ENCODE peak calls at places on chromosomes 3 and 15, in five cellular contexts. Z is osteocyte, M is non-pigmented ciliary epithelial cell, J is GM13977, R is HuH-7. C is an unnamed sample.

GRCh38 chr3:67462185-67462584 is 192.2 kb downstream of the SUCLG2 start:
- DNase-seq in Z (no peak), M (no peak), J (no peak), R (no peak), C (no peak)

GRCh38 chr3:15629860-15630597 is 28.5 kb downstream of the BTD start:
- DNase-seq in Z (no peak), M (no peak), J (peak; percentile 79), R (peak; percentile 78), C (peak; percentile 80)

GRCh38 chr3:140270329-140270728 is 335.3 kb downstream of the CLSTN2 start:
- DNase-seq in Z (peak; percentile 49), M (no peak), J (no peak), R (no peak), C (no peak)

GRCh38 chr3:150412599-150413069 is 4.5 kb downstream of the TSC22D2 start:
- DNase-seq in Z (no peak), M (no peak), J (peak; percentile 29), R (peak; percentile 20), C (peak; percentile 73)

GRCh38 chr3:194136519-194137313 is 768 bp downstream of the HES1 start:
- DNase-seq in Z (no peak), M (no peak), J (no peak), R (no peak), C (peak; percentile 63)

GRCh38 chr3:156726456-156726855 is 52.1 kb downstream of the TIPARP start:
- DNase-seq in Z (no peak), M (no peak), J (no peak), R (no peak), C (no peak)

GRCh38 chr3:30644615-30645014 is 38.2 kb downstream of the TGFBR2 start:
- DNase-seq in Z (no peak), M (no peak), J (no peak), R (no peak), C (peak; percentile 34)

GRCh38 chr3:147919496-147919895 is 510.3 kb downstream of the ZIC1 start:
- DNase-seq in Z (no peak), M (no peak), J (no peak), R (no peak), C (no peak)

GRCh38 chr15:58065445-58066041 is at the start of gene ALDH1A2:
- DNase-seq in Z (no peak), M (no peak), J (no peak), R (no peak), C (no peak)

GRCh38 chr3:136195258-136196063 is 674 bp downstream of the MSL2 start:
- DNase-seq in Z (peak; percentile 88), M (no peak), J (peak; percentile 86), R (no peak), C (peak; percentile 83)

GRCh38 chr3:61571516-61572336 is 10.4 kb downstream of the PTPRG start:
- DNase-seq in Z (no peak), M (peak; percentile 43), J (no peak), R (no peak), C (no peak)

GRCh38 chr3:115420086-115420485 is 203.2 kb upstream of the GAP43 start:
- DNase-seq in Z (no peak), M (no peak), J (no peak), R (no peak), C (no peak)

GRCh38 chr3:14393440-14394111 is 8.8 kb upstream of the SLC6A6 start:
- DNase-seq in Z (no peak), M (no peak), J (no peak), R (no peak), C (no peak)

GRCh38 chr3:18655827-18656226 is 230.7 kb upstream of the SATB1 start:
- DNase-seq in Z (no peak), M (no peak), J (no peak), R (no peak), C (no peak)

GRCh38 chr3:137438561-137438960 is 325.6 kb upstream of the SOX14 start:
- DNase-seq in Z (no peak), M (no peak), J (no peak), R (no peak), C (no peak)

GRCh38 chr3:177776656-177777055 is 579.4 kb upstream of the TBL1XR1 start:
- DNase-seq in Z (no peak), M (peak; percentile 88), J (no peak), R (no peak), C (no peak)

GRCh38 chr15:64869501-64869900 is 27.8 kb downstream of the PLEKHO2 start:
- DNase-seq in Z (no peak), M (no peak), J (no peak), R (no peak), C (no peak)

GRCh38 chr15:23370578-23370977 is 16.0 kb downstream of the GOLGA8S start:
- DNase-seq in Z (no peak), M (no peak), J (no peak), R (no peak), C (no peak)

GRCh38 chr3:65342084-65342683 is 654.4 kb upstream of the ADAMTS9 start:
- DNase-seq in Z (no peak), M (no peak), J (no peak), R (peak; percentile 34), C (peak; percentile 54)

GRCh38 chr15:29805043-29805707 is 17.1 kb downstream of the TJP1 start:
- DNase-seq in Z (no peak), M (no peak), J (no peak), R (no peak), C (no peak)

GRCh38 chr15:42335074-42335473 is 24.2 kb upstream of the CAPN3 start:
- DNase-seq in Z (no peak), M (no peak), J (no peak), R (no peak), C (no peak)

GRCh38 chr3:312170-312569 is 115.6 kb downstream of the CHL1 start:
- DNase-seq in Z (no peak), M (no peak), J (no peak), R (no peak), C (no peak)

GRCh38 chr3:139456391-139456790 is 19.9 kb downstream of the RBP2 start:
- DNase-seq in Z (no peak), M (no peak), J (no peak), R (no peak), C (no peak)

GRCh38 chr3:127734181-127734720 is 61.5 kb downstream of the ABTB1 start:
- DNase-seq in Z (no peak), M (no peak), J (no peak), R (no peak), C (no peak)

GRCh38 chr3:116393199-116393598 is 52.1 kb downstream of the LSAMP start:
- DNase-seq in Z (no peak), M (no peak), J (no peak), R (no peak), C (no peak)

GRCh38 chr3:140552403-140552802 is 125.5 kb upstream of the TRIM42 start:
- DNase-seq in Z (no peak), M (no peak), J (no peak), R (no peak), C (no peak)

GRCh38 chr3:55571913-55572312 is 84.8 kb upstream of the WNT5A start:
- DNase-seq in Z (no peak), M (no peak), J (no peak), R (no peak), C (no peak)

C was measured in erythroblast.